ENCODE peak calls at places on chromosome 7, in four cellular contexts. B is OCI-LY7, J is H9, S is heart left ventricle. P is an unnamed sample.

GRCh38 chr7:11505471-11505870 is 326.5 kb downstream of the THSD7A start:
- DNase-seq in S (no peak), J (no peak), B (no peak), P (no peak)

GRCh38 chr7:81846398-81846797 is 76.6 kb upstream of the HGF start:
- DNase-seq in J (no peak), S (peak; percentile 17), B (peak; percentile 80), P (no peak)

GRCh38 chr7:140316165-140316661 is 82.1 kb downstream of the SLC37A3 start:
- DNase-seq in S (peak; percentile 70), B (no peak), J (no peak), P (peak; percentile 62)

GRCh38 chr7:132755538-132756481 is 179.5 kb upstream of the PLXNA4 start:
- DNase-seq in B (no peak), J (no peak), S (no peak), P (no peak)

GRCh38 chr7:47574473-47575328 is 7.2 kb downstream of the TNS3 start:
- DNase-seq in B (peak; percentile 93), J (no peak), S (peak; percentile 66), P (no peak)

GRCh38 chr7:106572394-106573124 is 88.4 kb downstream of the CCDC71L start:
- DNase-seq in S (no peak), J (no peak), B (no peak), P (no peak)

GRCh38 chr7:97043281-97043680 is 18.6 kb upstream of the DLX5 start:
- DNase-seq in B (no peak), S (no peak), J (no peak), P (no peak)

GRCh38 chr7:131212114-131212513 is 115.6 kb upstream of the MKLN1 start:
- DNase-seq in B (no peak), J (peak; percentile 47), S (no peak), P (no peak)

GRCh38 chr7:136911362-136911761 is 42.9 kb downstream of the CHRM2 start:
- DNase-seq in S (no peak), J (peak; percentile 29), B (no peak), P (no peak)

GRCh38 chr7:142941541-142941940 is 2.3 kb downstream of the LLCFC1 start:
- DNase-seq in S (no peak), B (no peak), J (no peak), P (no peak)

GRCh38 chr7:25456467-25457171 is 228.3 kb upstream of the NPVF start:
- DNase-seq in S (peak; percentile 37), B (no peak), J (no peak), P (peak; percentile 50)

GRCh38 chr7:99036531-99037175 is 107.3 kb downstream of the SMURF1 start:
- DNase-seq in J (peak; percentile 82), S (no peak), B (peak; percentile 16), P (peak; percentile 50)

GRCh38 chr7:103391150-103391549 is 43.7 kb downstream of the PSMC2 start:
- DNase-seq in S (no peak), B (no peak), J (no peak), P (no peak)

GRCh38 chr7:3861941-3862340 is 560.9 kb downstream of the SDK1 start:
- DNase-seq in B (no peak), J (no peak), S (peak; percentile 39), P (no peak)

DNA sequence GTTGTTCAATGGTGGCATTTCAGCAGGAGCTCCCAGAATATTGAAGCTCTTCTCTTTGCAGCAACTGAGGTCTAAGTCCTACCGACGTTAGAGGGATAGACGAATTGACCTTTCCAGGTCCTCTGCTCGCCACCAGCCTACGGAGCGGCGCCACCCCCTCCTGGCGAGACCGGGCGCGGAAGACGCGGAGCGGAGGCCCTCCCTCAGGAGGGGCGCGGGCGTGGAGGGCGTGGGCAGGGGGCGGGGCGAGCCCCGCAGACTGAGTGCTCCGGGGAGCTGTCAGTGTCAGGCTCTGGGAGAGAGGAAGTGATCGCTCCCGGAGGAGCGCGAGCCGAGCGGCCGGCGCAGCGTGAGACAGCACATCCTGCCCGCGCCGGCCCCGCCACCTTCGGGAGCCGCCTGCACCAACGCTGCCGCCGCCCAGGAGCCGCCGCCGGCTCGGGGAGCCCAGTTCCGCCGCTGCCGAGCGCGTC is at the start of gene DYNC1I1:
- DNase-seq in B (no peak), S (peak; percentile 86), J (peak; percentile 65), P (peak; percentile 71)
- TF ChIP-seq CTCF in B (no peak), S (no peak), J (no peak), P (no peak)

GRCh38 chr7:7385421-7385820 is 150.3 kb downstream of the COL28A1 start:
- DNase-seq in J (no peak), S (no peak), B (no peak), P (no peak)

DNA sequence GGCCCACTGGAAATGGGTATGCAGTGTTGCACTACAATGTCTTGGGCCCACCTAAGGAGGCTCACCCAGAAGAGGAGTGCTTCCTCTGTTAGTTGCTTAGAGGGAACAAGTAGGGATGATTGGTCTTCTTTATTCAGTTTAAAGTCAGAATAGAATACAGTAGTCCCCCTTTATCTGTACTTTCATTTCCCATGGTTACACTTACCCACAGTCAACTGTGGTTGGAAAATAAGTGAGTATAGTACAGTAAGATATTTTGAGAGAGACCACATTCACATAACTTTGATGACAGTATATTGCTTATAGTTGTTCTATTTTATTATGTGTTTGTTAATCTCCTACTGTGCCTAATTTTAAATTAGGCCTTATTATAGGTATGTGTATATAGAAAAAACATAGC is 151.4 kb downstream of the COL28A1 start:
- DNase-seq in J (no peak), B (no peak), S (no peak), P (no peak)
- H3K4me1 ChIP-seq in J (no peaks in the 10 kb centered on the region), B (no peaks in the 10 kb centered on the region), S (no peaks in the 10 kb centered on the region), P (no peaks in the 10 kb centered on the region)

GRCh38 chr7:5484921-5485320 is 61.3 kb upstream of the TNRC18 start:
- DNase-seq in B (no peak), S (no peak), J (no peak), P (no peak)
- TF ChIP-seq CTCF in B (no peak), S (no peak), J (no peak), P (no peak)

GRCh38 chr7:157660971-157661610 is 324.3 kb downstream of the DNAJB6 start:
- DNase-seq in B (no peak), S (no peak), J (no peak), P (no peak)
- H3K4me1 ChIP-seq in B (no peaks in the 10 kb centered on the region), S (no peaks in the 10 kb centered on the region), J (no peaks in the 10 kb centered on the region), P (no peaks in the 10 kb centered on the region)

GRCh38 chr7:77798394-77799077 is at the start of the genes PHTF2 and TMEM60:
- DNase-seq in S (peak; percentile 98), B (peak; percentile 99), J (peak; percentile 99), P (peak; percentile 98)

GRCh38 chr7:77797734-77798393 is 370 bp downstream of the TMEM60 start:
- DNase-seq in S (peak; percentile 49), B (no peak), J (no peak), P (no peak)

GRCh38 chr7:77800730-77801129 is 2.2 kb downstream of the PHTF2 start:
- DNase-seq in J (no peak), B (no peak), S (no peak), P (no peak)

GRCh38 chr7:77800158-77800557 is 1.6 kb downstream of the PHTF2 start:
- DNase-seq in B (peak; percentile 30), S (no peak), J (no peak), P (no peak)

GRCh38 chr7:77799078-77799964 is 748 bp downstream of the PHTF2 start:
- DNase-seq in B (peak; percentile 51), S (peak; percentile 44), J (peak; percentile 50), P (peak; percentile 47)
- TF ChIP-seq CTCF in B (no peak), S (no peak), J (no peak), P (no peak)

GRCh38 chr7:108000875-108001758 is 1.8 kb downstream of the LAMB1 start:
- DNase-seq in B (no peak), J (peak; percentile 85), S (peak; percentile 63), P (peak; percentile 70)

GRCh38 chr7:107998150-107998549 is 4.8 kb downstream of the LAMB1 start:
- DNase-seq in S (no peak), B (no peak), J (no peak), P (no peak)

GRCh38 chr7:107996072-107996824 is 6.7 kb downstream of the LAMB1 start:
- DNase-seq in S (no peak), B (no peak), J (no peak), P (no peak)

GRCh38 chr7:107999814-108000560 is 3.0 kb downstream of the LAMB1 start:
- DNase-seq in J (no peak), B (no peak), S (no peak), P (no peak)

GRCh38 chr7:107998660-107999480 is 4.1 kb downstream of the LAMB1 start:
- DNase-seq in S (no peak), B (no peak), J (no peak), P (no peak)
- H3K4me1 ChIP-seq in S (peaks cover 25% of the 10 kb centered on the region), B (no peaks in the 10 kb centered on the region), J (peaks cover 2% of the 10 kb centered on the region), P (peaks cover 3% of the 10 kb centered on the region)